ENCODE peak calls at places on chromosome 1, in ten cellular contexts. I is fibroblast of mammary gland; A is coronary artery; Q is T-cell; N is NCI-H510A treated with DMSO at 0.1 percent for 48 hours; S is NCI-H1105; H is left colon; X is brain microvascular endothelial cell; K is activated CD4-positive, alpha-beta T cell treated with anti-CD3 and anti-CD28 coated beads, Interleukin-2, amount 50 U/mL, for 1 hour; P is iris pigment epithelial cell. W is an unnamed sample.

GRCh38 chr1:158978730-158979129 is 31.0 kb upstream of the IFI16 start:
- DNase-seq in I (no peak), A (no peak), Q (no peak), N (no peak), S (no peak), H (no peak), X (no peak), K (no peak), P (no peak), W (no peak)

GRCh38 chr1:48190893-48191292 is 31.6 kb upstream of the SLC5A9 start:
- DNase-seq in I (no peak), A (no peak), Q (no peak), N (no peak), S (no peak), H (no peak), X (no peak), K (no peak), P (no peak), W (no peak)

GRCh38 chr1:4062992-4063391 is 162.9 kb upstream of the C1orf174 start:
- DNase-seq in I (no peak), A (peak), Q (no peak), N (no peak), S (no peak), H (no peak), X (no peak), K (no peak), P (no peak), W (no peak)

GRCh38 chr1:81113688-81114087 is 687.0 kb upstream of the ADGRL2 start:
- DNase-seq in I (peak), A (no peak), Q (no peak), N (no peak), S (no peak), H (no peak), X (no peak), K (no peak), P (peak), W (no peak)

GRCh38 chr1:6491480-6491962 is at the start of gene PLEKHG5:
- DNase-seq in I (peak), A (no peak), Q (no peak), N (no peak), S (no peak), H (no peak), X (peak), K (no peak), P (peak), W (no peak)

GRCh38 chr1:33342041-33342723 is 21.3 kb upstream of the A3GALT2 start:
- DNase-seq in I (peak), A (peak), Q (no peak), N (peak), S (peak), H (peak), X (peak), K (no peak), P (peak), W (no peak)

GRCh38 chr1:227299238-227299637 is 19.1 kb downstream of the CDC42BPA start:
- DNase-seq in I (peak), A (no peak), Q (no peak), N (no peak), S (no peak), H (no peak), X (no peak), K (no peak), P (peak), W (no peak)

GRCh38 chr1:74506311-74506710 is 6.1 kb downstream of the LRRC53 start:
- DNase-seq in I (no peak), A (no peak), Q (no peak), N (no peak), S (no peak), H (no peak), X (no peak), K (no peak), P (no peak), W (no peak)

GRCh38 chr1:246795094-246795671 is 71.0 kb downstream of the SCCPDH start:
- DNase-seq in I (no peak), A (no peak), Q (no peak), N (peak), S (peak), H (peak), X (no peak), K (no peak), P (no peak), W (no peak)

W was measured in naive thymus-derived CD4-positive, alpha-beta T cell.